ENCODE peak calls at places on chromosomes 4 and X, in seven cellular contexts. A, I, C, J, F, K and S are unnamed samples. For H3K9me3, the result is how much of the 10 kb centered on the place peaks cover.

GRCh38 chrX:139201924-139202323 is 328.6 kb upstream of the F9 start:
- DNase-seq in A (no peak), I (no peak), C (no peak), J (no peak), F (no peak), K (no peak), S (no peak)

GRCh38 chrX:16733013-16733412 is 13.6 kb downstream of the SYAP1 start:
- DNase-seq in A (no peak), I (no peak), C (no peak), J (no peak), F (no peak), K (no peak), S (no peak)

GRCh38 chrX:85897376-85898110 is 149.8 kb downstream of the CHM start:
- DNase-seq in A (no peak), I (no peak), C (no peak), J (no peak), F (no peak), K (no peak), S (peak)

GRCh38 chr4:10534820-10535219 is 77.6 kb upstream of the ZNF518B start:
- DNase-seq in A (no peak), I (no peak), C (no peak), J (no peak), F (no peak), K (no peak), S (no peak)

GRCh38 chrX:124455966-124456365 is 109.6 kb downstream of the SH2D1A start:
- DNase-seq in A (no peak), I (no peak), C (no peak), J (no peak), F (no peak), K (no peak), S (no peak)

GRCh38 chr4:158670975-158671664 is 567 bp downstream of the C4orf46 start:
- DNase-seq in A (peak), I (peak), C (peak), J (peak), F (peak), K (peak), S (peak)

GRCh38 chrX:129961180-129962083 is 21.0 kb upstream of the BCORL1 start:
- DNase-seq in A (no peak), I (no peak), C (peak), J (peak), F (peak), K (no peak), S (peak)

GRCh38 chr4:173489514-173489913 is 40.5 kb downstream of the HAND2 start:
- DNase-seq in A (peak), I (no peak), C (no peak), J (no peak), F (no peak), K (no peak), S (no peak)

GRCh38 chrX:4622768-4623167 is 909.3 kb upstream of the PRKX start:
- DNase-seq in A (no peak), I (no peak), C (no peak), J (no peak), F (no peak), K (no peak), S (no peak)

GRCh38 chrX:96372313-96373046 is 312.2 kb upstream of the DIAPH2 start:
- DNase-seq in A (peak), I (no peak), C (no peak), J (no peak), F (no peak), K (no peak), S (no peak)

GRCh38 chr4:86935499-86935832 is 655 bp downstream of the AFF1 start:
- DNase-seq in A (no peak), I (peak), C (no peak), J (no peak), F (no peak), K (peak), S (no peak)

GRCh38 chr4:87985097-87985886 is 9.8 kb downstream of the SPP1 start:
- DNase-seq in A (no peak), I (no peak), C (peak), J (no peak), F (peak), K (peak), S (no peak)

GRCh38 chrX:114650351-114650750 is 66.5 kb downstream of the HTR2C start:
- DNase-seq in A (no peak), I (no peak), C (no peak), J (no peak), F (no peak), K (no peak), S (no peak)

GRCh38 chr4:165360041-165360782 is 18.6 kb upstream of the CPE start:
- DNase-seq in A (no peak), I (no peak), C (no peak), J (no peak), F (no peak), K (no peak), S (no peak)

GRCh38 chrX:15269618-15270521 is at the start of gene ASB9:
- DNase-seq in A (no peak), I (no peak), C (peak), J (peak), F (no peak), K (peak), S (no peak)

GRCh38 chr4:88794952-88795351 is 97.3 kb upstream of the NAP1L5 start:
- DNase-seq in A (no peak), I (no peak), C (no peak), J (no peak), F (no peak), K (no peak), S (no peak)

GRCh38 chr4:43316813-43317212 is 424.3 kb downstream of the GRXCR1 start:
- DNase-seq in A (no peak), I (no peak), C (no peak), J (no peak), F (no peak), K (no peak), S (no peak)

GRCh38 chr4:181528570-181529184 is 714.5 kb upstream of the TENM3 start:
- DNase-seq in A (peak), I (no peak), C (peak), J (no peak), F (peak), K (no peak), S (peak)

GRCh38 chrX:20498851-20499635 is 232.3 kb upstream of the RPS6KA3 start:
- DNase-seq in A (peak), I (no peak), C (no peak), J (no peak), F (no peak), K (no peak), S (no peak)

GRCh38 chrX:2457289-2458133 is 43.3 kb downstream of the DHRSX start:
- DNase-seq in A (no peak), I (no peak), C (no peak), J (no peak), F (no peak), K (no peak), S (no peak)

GRCh38 chr4:107655289-107655688 is 64.7 kb downstream of the PAPSS1 start:
- DNase-seq in A (no peak), I (no peak), C (no peak), J (no peak), F (no peak), K (no peak), S (no peak)

GRCh38 chrX:57952320-57952678 is 42.0 kb upstream of the ZXDA start:
- DNase-seq in A (no peak), I (no peak), C (no peak), J (no peak), F (peak), K (no peak), S (peak)

GRCh38 chr4:110793890-110794588 is 171.2 kb upstream of the PITX2 start:
- DNase-seq in A (no peak), I (no peak), C (no peak), J (no peak), F (no peak), K (no peak), S (no peak)

GRCh38 chrX:47840106-47840505 is 3.4 kb downstream of the ZNF81 start:
- DNase-seq in A (no peak), I (no peak), C (no peak), J (no peak), F (no peak), K (no peak), S (no peak)

GRCh38 chrX:74529311-74529710 is 85.1 kb downstream of the RLIM start:
- DNase-seq in A (no peak), I (no peak), C (no peak), J (no peak), F (no peak), K (no peak), S (no peak)

GRCh38 chr4:187606581-187606980 is 389.0 kb upstream of the ZFP42 start:
- DNase-seq in A (no peak), I (no peak), C (no peak), J (no peak), F (no peak), K (no peak), S (no peak)

GRCh38 chr4:167774646-167775045 is 317.7 kb upstream of the ANXA10 start:
- DNase-seq in A (no peak), I (no peak), C (no peak), J (no peak), F (no peak), K (no peak), S (no peak)

GRCh38 chr4:167775374-167775773 is 317.0 kb upstream of the ANXA10 start:
- DNase-seq in A (no peak), I (no peak), C (no peak), J (no peak), F (no peak), K (no peak), S (no peak)

GRCh38 chr4:167779864-167780263 is 312.5 kb upstream of the ANXA10 start:
- DNase-seq in A (no peak), I (no peak), C (no peak), J (no peak), F (no peak), K (no peak), S (no peak)

DNA sequence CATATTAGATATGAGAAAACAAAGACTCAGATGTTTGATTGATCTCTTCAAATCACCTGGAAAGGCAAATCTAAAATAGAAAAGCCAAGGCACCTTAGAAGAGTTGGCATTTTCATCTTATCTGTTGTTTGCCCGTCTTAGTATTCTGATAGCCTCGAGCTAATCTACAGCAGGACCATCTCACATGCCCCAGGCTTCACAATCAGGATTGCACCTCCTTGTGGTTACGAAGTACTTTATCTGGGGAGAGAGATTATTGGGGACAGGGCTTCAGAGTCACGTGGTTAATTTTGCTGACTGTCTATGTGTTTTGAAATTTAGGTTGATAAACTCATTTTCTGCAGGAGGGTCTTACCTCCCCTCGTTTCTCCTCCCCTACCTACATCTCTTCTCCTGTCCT is 313.1 kb upstream of the ANXA10 start:
- DNase-seq in A (no peak), I (no peak), C (no peak), J (no peak), F (no peak), K (no peak), S (no peak)
- H3K27ac ChIP-seq in A (no peak), I (no peak), C (no peak), J (no peak), F (no peak), K (no peak), S (no peak)

GRCh38 chrX:53333853-53334252 is 52.5 kb upstream of the IQSEC2 start:
- DNase-seq in A (no peak), I (no peak), C (no peak), J (no peak), F (no peak), K (no peak), S (no peak)
- H3K9me3 ChIP-seq in A (under half), I (under half), C (under half), J (under half), F (under half), K (under half), S (under half)

GRCh38 chrX:101931104-101931493 is 728 bp downstream of the ZMAT1 start:
- DNase-seq in A (no peak), I (no peak), C (no peak), J (no peak), F (no peak), K (no peak), S (no peak)

GRCh38 chrX:101931494-101932248 is at the start of gene ZMAT1:
- DNase-seq in A (no peak), I (peak), C (peak), J (peak), F (peak), K (peak), S (peak)

DNA sequence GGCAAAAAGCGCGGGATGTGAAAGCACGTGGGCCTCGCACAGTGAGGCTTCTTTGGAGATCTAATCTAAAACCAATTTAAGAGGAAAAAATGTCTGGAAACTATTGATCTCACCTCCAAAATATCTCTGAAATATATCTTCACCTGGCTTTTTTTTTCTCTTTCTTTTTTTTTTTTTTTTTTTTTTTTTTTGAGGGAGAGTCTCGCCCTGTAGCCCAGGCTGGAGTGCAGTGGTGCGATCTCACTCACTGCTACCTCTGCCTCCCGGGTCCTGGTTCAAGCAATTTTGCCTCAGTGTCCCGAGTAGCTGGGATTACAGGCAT is 383 bp upstream of the ZMAT1 start:
- DNase-seq in A (no peak), I (no peak), C (no peak), J (no peak), F (no peak), K (no peak), S (no peak)
- H3K27ac ChIP-seq in A (no peak), I (peak), C (no peak), J (peak), F (peak), K (peak), S (no peak)

GRCh38 chrX:153353416-153353815 is 19.5 kb downstream of the ZNF275 start:
- DNase-seq in A (no peak), I (no peak), C (no peak), J (no peak), F (no peak), K (no peak), S (no peak)
- H3K9me3 ChIP-seq in A (under half), I (under half), C (under half), J (under half), F (under half), K (under half), S (under half)

GRCh38 chr4:6953751-6954380 is 44.2 kb downstream of the TBC1D14 start:
- DNase-seq in A (peak), I (peak), C (peak), J (no peak), F (peak), K (peak), S (peak)
- H3K27ac ChIP-seq in A (peak), I (peak), C (no peak), J (no peak), F (no peak), K (no peak), S (no peak)